ENCODE peak calls at places on chromosomes 13 and 19, in five cellular contexts. E, Q, S, F and H are unnamed samples.

GRCh38 chr13:102680842-102681725 is 13.8 kb downstream of the METTL21C start:
- DNase-seq in E (no peak), Q (peak), S (no peak), F (no peak), H (no peak)

GRCh38 chr13:92948034-92948433 is 278.6 kb upstream of the GPC6 start:
- DNase-seq in E (no peak), Q (no peak), S (no peak), F (no peak), H (no peak)

GRCh38 chr13:108595416-108596257 is 33.8 kb upstream of the MYO16 start:
- DNase-seq in E (peak), Q (no peak), S (no peak), F (no peak), H (no peak)

GRCh38 chr19:10747271-10747670 is 29.4 kb downstream of the DNM2 start:
- DNase-seq in E (peak), Q (no peak), S (no peak), F (no peak), H (no peak)

GRCh38 chr19:33093420-33094210 is 12.6 kb downstream of the GPATCH1 start:
- DNase-seq in E (no peak), Q (no peak), S (no peak), F (no peak), H (no peak)

GRCh38 chr19:7833225-7834156 is 3.5 kb downstream of the EVI5L start:
- DNase-seq in E (no peak), Q (peak), S (no peak), F (no peak), H (no peak)

GRCh38 chr19:7004313-7004931 is 16.8 kb downstream of the MBD3L2B start:
- DNase-seq in E (peak), Q (peak), S (peak), F (no peak), H (no peak)

GRCh38 chr13:21338651-21339278 is 120.3 kb downstream of the ZDHHC20 start:
- DNase-seq in E (peak), Q (no peak), S (no peak), F (no peak), H (no peak)

GRCh38 chr19:38724380-38724854 is 19.9 kb downstream of the CAPN12 start:
- DNase-seq in E (no peak), Q (no peak), S (no peak), F (no peak), H (no peak)

GRCh38 chr19:11018179-11018578 is 57.3 kb downstream of the SMARCA4 start:
- DNase-seq in E (peak), Q (no peak), S (peak), F (no peak), H (no peak)

GRCh38 chr13:112799394-112799793 is 109.6 kb downstream of the ATP11A start:
- DNase-seq in E (no peak), Q (no peak), S (no peak), F (no peak), H (no peak)

GRCh38 chr13:21911916-21912315 is 241.0 kb downstream of the FGF9 start:
- DNase-seq in E (peak), Q (no peak), S (no peak), F (no peak), H (no peak)

GRCh38 chr13:46354143-46355087 is 32.6 kb downstream of the RUBCNL start:
- DNase-seq in E (no peak), Q (peak), S (peak), F (no peak), H (no peak)

GRCh38 chr19:10566658-10567410 is 1.0 kb upstream of the KRI1 start:
- DNase-seq in E (no peak), Q (no peak), S (peak), F (no peak), H (no peak)

GRCh38 chr19:5580116-5580515 is 12.4 kb upstream of the TINCR start:
- DNase-seq in E (no peak), Q (no peak), S (no peak), F (no peak), H (no peak)

GRCh38 chr19:58407658-58408151 is 744 bp upstream of the ZNF584 start:
- DNase-seq in E (peak), Q (peak), S (peak), F (no peak), H (no peak)

GRCh38 chr19:58408152-58409009 is at the start of gene ZNF584:
- DNase-seq in E (peak), Q (peak), S (peak), F (peak), H (peak)

GRCh38 chr19:58406818-58407657 is 1.4 kb upstream of the ZNF584 start:
- DNase-seq in E (peak), Q (no peak), S (peak), F (no peak), H (no peak)

DNA sequence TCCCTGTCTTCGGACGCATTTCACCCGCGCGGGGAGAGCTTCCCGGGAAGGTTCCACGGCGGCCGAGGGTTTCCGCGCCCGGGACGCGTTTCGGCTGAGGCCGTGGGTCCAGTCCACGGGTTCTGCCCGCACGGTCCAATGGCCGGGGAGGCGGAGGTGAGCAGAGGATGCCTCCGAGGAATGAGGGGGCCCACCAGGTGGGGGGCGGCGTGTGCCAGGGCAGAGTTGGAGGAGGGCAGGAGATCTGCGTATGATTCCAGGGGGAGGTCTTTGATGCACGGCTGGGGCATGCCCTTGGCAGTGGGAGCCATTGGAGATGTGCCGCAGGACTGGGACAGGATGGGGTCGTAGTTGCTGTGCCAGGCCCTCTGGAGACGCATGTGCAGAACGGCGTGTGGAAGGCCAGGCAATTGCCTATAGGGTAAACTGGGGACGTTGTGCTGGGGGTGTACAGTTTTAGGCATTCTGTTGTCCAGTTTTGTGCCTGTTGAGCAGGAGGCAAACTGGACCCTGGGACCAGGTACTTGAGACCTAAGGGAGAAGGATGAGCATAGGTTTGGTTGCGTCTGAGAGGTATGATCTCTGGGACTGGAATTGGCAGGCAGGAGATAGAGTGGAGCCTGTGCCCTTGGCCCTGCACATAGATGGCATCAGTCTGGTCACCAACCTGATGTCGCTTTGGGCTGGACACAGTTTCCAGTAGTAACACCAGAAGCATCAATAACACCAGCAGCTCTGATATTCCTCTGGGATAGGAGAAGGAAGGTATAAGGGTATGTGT is 751 bp downstream of the ZNF584 start:
- DNase-seq in E (no peak), Q (peak), S (peak), F (peak), H (no peak)
- H2AK5ac ChIP-seq in E (no peak), Q (peak), S (no peak), F (no peak), H (peak)

GRCh38 chr19:55605637-55606470 is at the start of gene ZNF865:
- DNase-seq in E (peak), Q (peak), S (peak), F (peak), H (no peak)
- H2AK5ac ChIP-seq in E (peak), Q (peak), S (peak), F (no peak), H (peak)

DNA sequence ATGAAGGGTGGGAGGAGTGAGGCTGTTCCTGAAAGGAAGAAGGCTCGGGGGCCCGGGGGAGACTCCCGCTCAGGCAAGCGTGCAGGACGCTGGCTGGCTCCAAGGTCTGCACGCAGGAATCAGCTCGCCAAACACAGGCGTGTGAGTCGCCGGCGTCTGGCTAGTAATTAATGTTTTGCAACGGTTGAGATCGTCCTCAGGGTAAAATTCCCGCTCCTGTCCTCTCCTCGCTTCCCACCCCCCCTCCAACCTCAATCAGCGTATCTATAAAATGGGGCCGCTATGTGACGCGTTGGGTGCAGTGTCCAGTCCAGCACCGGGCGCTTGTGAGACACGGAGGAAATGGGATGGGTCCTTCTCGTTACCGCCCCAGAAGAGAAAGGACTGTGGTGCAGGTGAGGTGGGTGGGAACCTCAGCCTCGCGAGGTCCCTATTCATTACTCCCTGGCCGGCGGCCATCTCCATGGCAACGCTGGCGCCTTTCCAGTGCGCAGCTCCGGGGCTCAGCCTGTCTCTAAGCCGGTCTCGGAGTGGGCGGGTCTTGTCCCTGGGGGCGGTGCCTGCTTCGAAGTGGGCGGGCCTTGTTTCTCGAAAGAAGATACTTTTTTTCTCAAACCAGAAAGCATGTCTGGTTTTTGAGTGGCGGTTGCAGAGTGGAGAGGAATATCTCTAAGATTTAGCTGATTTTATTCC is 6.5 kb upstream of the ZNF579 start:
- DNase-seq in E (peak), Q (peak), S (peak), F (peak), H (peak)
- H2AK5ac ChIP-seq in E (no peak), Q (no peak), S (peak), F (no peak), H (peak)

GRCh38 chr19:35162471-35163326 is 8.2 kb downstream of the FXYD5 start:
- DNase-seq in E (peak), Q (no peak), S (no peak), F (no peak), H (no peak)
- H2AK5ac ChIP-seq in E (no peak), Q (no peak), S (peak), F (no peak), H (no peak)

DNA sequence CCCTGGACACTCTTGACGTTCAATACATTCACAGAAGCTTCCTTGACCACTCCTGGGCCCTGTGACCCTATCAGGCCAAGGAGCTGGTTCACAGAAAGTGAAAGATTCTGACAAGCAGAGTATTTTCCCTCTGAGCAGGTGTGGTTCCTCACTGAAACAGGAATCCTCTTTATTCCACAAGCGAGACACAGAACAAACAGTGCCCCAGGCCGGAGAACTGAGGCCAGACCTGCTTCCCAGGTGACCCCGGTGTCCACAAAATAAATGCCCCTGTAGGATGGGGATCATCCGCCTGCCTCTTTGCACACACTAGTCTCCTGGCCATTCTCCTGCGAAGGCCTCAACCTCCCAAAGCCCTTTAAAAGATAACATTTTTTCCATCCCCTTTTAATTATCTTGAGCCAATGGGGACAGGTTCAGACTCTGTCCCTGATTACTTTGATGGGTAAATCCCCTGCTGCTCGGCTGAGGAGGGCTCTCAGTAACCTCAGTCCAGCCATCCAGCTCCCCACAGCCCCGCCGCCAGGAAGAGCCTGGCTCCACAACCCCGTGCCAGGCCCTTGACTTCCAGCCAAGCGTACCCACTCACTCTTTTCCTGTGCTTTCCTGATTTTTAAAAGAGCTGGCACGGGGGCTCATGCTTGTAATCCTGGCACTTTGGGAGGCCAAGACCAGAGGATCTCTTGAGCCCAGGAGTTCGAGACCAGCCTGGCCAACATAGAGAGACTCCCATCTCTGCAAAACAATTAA is 129.1 kb downstream of the FOXO1 start:
- DNase-seq in E (peak), Q (no peak), S (no peak), F (no peak), H (no peak)
- H2AK5ac ChIP-seq in E (no peak), Q (no peak), S (no peak), F (peak), H (no peak)

DNA sequence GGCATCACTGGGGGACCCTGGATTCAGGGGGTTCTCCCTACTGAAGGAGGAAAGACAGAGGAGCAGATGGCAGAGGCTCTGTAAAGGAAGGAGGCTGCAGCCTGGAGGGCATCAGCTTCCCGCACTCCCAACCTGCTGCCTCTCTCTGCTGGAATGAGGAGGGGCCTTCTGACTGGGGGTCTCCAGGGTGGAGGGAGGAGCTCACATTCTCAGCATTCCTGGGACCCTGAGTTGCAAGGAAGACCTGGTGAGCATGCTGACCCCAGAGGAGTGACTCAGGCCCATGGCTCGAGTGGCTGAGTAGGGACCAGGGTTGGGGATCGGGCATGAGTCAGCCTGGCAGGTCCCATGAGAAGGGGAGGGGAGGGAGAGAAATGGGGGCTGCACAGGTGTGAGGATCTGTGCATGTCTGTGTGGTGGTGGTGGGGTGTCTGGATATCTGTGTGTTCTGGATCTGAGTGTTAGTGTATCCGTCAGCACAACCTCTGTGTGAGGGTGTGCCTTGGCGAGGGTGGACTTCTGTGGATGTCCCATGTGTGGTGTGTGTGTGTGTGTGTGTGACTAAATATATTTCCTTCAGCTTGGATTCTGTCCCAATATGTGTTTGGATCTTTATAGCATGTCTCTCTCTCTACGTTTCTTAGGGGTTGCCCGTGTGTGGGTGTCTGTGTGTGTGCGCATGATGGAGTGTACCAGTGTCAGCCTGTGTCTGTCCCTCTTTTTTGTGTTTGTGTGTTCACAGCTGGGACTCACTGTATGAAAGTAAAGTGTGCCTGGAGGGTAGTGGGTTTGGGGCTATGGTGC is 4.6 kb downstream of the AXL start:
- DNase-seq in E (peak), Q (peak), S (peak), F (peak), H (peak)
- H2AK5ac ChIP-seq in E (peak), Q (peak), S (peak), F (peak), H (peak)

GRCh38 chr19:55483681-55484361 is 1.2 kb upstream of the NAT14 start:
- DNase-seq in E (peak), Q (no peak), S (no peak), F (peak), H (no peak)
- H2AK5ac ChIP-seq in E (no peak), Q (no peak), S (no peak), F (no peak), H (peak)

GRCh38 chr13:49629947-49630346 is 1.6 kb downstream of the ARL11 start:
- DNase-seq in E (peak), Q (peak), S (peak), F (no peak), H (no peak)
- H2AK5ac ChIP-seq in E (no peak), Q (no peak), S (no peak), F (no peak), H (no peak)